ENCODE peak calls at places on chromosome 16, in nine cellular contexts. Q is HCT116, P is thyroid gland, N is heart left ventricle, Y is psoas muscle, L is right atrium auricular region, F is small intestine, A is A549, B is K562. M is an unnamed sample.

GRCh38 chr16:51569204-51569911 is 418.3 kb upstream of the SALL1 start:
- DNase-seq in Q (no peak), N (peak), P (no peak), B (no peak), F (no peak), A (peak), Y (no peak), L (no peak), M (peak)

GRCh38 chr16:83734136-83734535 is 73.6 kb upstream of the HSBP1 start:
- DNase-seq in P (no peak), Y (no peak), Q (no peak), N (no peak), B (no peak), A (no peak), F (no peak), L (no peak), M (no peak)

GRCh38 chr16:3266873-3267537 is 10.6 kb upstream of the MEFV start:
- DNase-seq in P (peak), B (no peak), Q (peak), L (no peak), N (peak), Y (no peak), A (peak), F (peak), M (no peak)

GRCh38 chr16:85281181-85281580 is 168.9 kb upstream of the CIBAR2 start:
- DNase-seq in L (no peak), A (no peak), Y (no peak), P (no peak), Q (no peak), N (no peak), F (no peak), B (no peak), M (no peak)

GRCh38 chr16:10180771-10181163 is 1.5 kb downstream of the GRIN2A start:
- DNase-seq in L (no peak), Y (no peak), N (peak), P (peak), F (peak), A (peak), B (peak), Q (no peak), M (no peak)

GRCh38 chr16:22027633-22028032 is 19.7 kb downstream of the MOSMO start:
- DNase-seq in Q (no peak), L (no peak), Y (no peak), B (no peak), P (no peak), F (no peak), N (no peak), A (no peak), M (no peak)

GRCh38 chr16:48156790-48157209 is 1.0 kb upstream of the ABCC12 start:
- DNase-seq in F (peak), P (peak), Y (peak), N (peak), L (peak), Q (peak), B (peak), A (peak), M (peak)

GRCh38 chr16:14242769-14243168 is 171.7 kb downstream of the MRTFB start:
- DNase-seq in Y (no peak), P (no peak), B (no peak), L (no peak), Q (no peak), N (no peak), F (no peak), A (no peak), M (no peak)

GRCh38 chr16:66701061-66701460 is 4.5 kb upstream of the CMTM4 start:
- DNase-seq in Y (no peak), F (no peak), P (no peak), B (no peak), A (no peak), L (no peak), N (no peak), Q (no peak), M (no peak)

GRCh38 chr16:78737630-78738029 is 638.2 kb downstream of the WWOX start:
- DNase-seq in L (no peak), P (no peak), Y (no peak), Q (no peak), N (no peak), F (no peak), B (no peak), A (no peak), M (no peak)

DNA sequence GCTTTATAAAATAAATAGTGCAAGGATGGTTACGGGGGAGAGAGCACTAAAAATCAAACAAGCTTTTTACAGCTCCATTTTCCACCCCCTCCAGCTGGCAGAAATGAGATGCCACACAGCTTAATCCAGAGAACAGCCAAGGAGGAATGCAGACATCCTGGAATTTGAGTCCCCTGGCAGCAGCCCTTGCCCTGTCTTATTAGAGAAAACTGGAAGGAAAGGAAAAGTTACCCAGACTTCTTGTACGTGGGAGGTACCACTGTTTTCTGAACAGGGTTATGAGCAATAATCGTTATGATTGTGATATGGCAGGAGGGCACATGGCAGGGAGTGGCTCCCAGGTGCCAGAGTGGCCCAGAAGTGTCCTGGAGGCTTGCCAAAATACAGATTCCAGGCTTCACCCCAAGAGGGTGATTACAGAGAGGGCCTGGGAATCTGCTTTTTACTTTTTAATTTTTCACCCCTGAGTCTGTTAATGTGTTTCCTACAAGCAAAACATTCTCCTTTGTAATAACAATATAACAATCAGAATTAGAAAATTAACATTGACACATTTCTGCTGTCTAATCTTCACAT is 212.2 kb downstream of the SNX29 start:
- DNase-seq in N (no peak), P (no peak), F (peak), B (no peak), A (no peak), L (no peak), Y (no peak), Q (no peak), M (no peak)
- H3K27ac ChIP-seq in N (no peak), P (no peak), F (no peak), B (no peak), A (no peak), L (no peak), Y (no peak), Q (no peak), M (peak)

GRCh38 chr16:4682084-4682581 is 11.2 kb upstream of the NUDT16L1 start:
- DNase-seq in Y (no peak), P (no peak), L (no peak), A (no peak), B (no peak), N (no peak), F (no peak), Q (no peak), M (no peak)
- H3K27ac ChIP-seq in Y (no peak), P (no peak), L (peak), A (no peak), B (no peak), N (no peak), F (no peak), Q (no peak), M (no peak)

GRCh38 chr16:73053038-73053378 is 5.1 kb upstream of the ZFHX3 start:
- DNase-seq in Y (no peak), N (no peak), L (no peak), F (no peak), B (no peak), Q (no peak), P (no peak), A (no peak), M (no peak)
- H3K27ac ChIP-seq in Y (peak), N (peak), L (peak), F (peak), B (no peak), Q (peak), P (peak), A (peak), M (peak)

GRCh38 chr16:31875112-31875803 is 1.7 kb downstream of the ZNF267 start:
- DNase-seq in N (no peak), A (no peak), L (no peak), Q (no peak), Y (no peak), B (peak), F (no peak), P (no peak), M (no peak)
- H3K27ac ChIP-seq in N (peak), A (peak), L (peak), Q (peak), Y (no peak), B (peak), F (no peak), P (peak), M (peak)

GRCh38 chr16:87626905-87627304 is 24.6 kb downstream of the JPH3 start:
- DNase-seq in A (no peak), L (no peak), Q (no peak), B (no peak), F (no peak), Y (no peak), P (no peak), N (no peak), M (no peak)
- H3K27ac ChIP-seq in A (no peak), L (no peak), Q (no peak), B (no peak), F (no peak), Y (no peak), P (no peak), N (no peak), M (no peak)

DNA sequence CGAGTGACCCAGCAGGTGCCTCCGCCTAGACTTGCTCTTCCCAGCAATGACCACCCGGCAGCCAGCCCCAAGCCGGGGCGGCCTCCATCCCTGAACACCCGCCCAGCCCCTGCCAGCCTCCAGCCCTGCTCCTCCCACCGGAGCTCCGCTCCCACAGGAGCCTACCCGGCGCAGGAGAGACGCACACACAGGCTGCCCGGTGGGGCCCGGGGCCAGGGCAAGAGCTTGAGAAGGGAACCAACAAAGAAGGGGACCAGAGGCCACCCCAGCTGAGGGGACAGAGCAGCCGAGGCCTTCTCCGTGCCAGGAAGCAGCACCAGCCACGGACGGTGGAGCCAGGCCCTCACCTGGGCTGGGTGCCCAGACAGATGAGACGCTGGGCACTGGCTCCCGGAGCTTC is 13.8 kb downstream of the PKD1 start:
- DNase-seq in L (no peak), F (no peak), Q (no peak), P (peak), A (no peak), B (no peak), Y (peak), N (peak), M (no peak)
- H3K27ac ChIP-seq in L (peak), F (no peak), Q (no peak), P (no peak), A (no peak), B (no peak), Y (peak), N (peak), M (peak)

M was measured in epithelial cell of prostate.